ENCODE peak calls at places on chromosomes 13 and 19, in seven cellular contexts. One of them, this sample, is unnamed.

GRCh38 chr19:49441210-49441959 is at the start of gene SLC17A7:
- DNase-seq in BJ: no peak
- DNase-seq in PC-9: no peak
- DNase-seq in NCI-H1436: no peak
- DNase-seq in heart left ventricle: peak; percentile 60
- DNase-seq in AG09309: no peak
- DNase-seq in stimulated activated naive CD4-positive, alpha-beta T cell: peak; percentile 23
- DNase-seq in this sample: peak; percentile 34

GRCh38 chr19:23305555-23305954 is 55.4 kb upstream of the ZNF724 start:
- DNase-seq in BJ: no peak
- DNase-seq in PC-9: no peak
- DNase-seq in NCI-H1436: no peak
- DNase-seq in heart left ventricle: no peak
- DNase-seq in AG09309: no peak
- DNase-seq in stimulated activated naive CD4-positive, alpha-beta T cell: no peak
- DNase-seq in this sample: no peak

GRCh38 chr19:57465680-57466381 is 8.9 kb upstream of the VN1R1 start:
- DNase-seq in BJ: no peak
- DNase-seq in PC-9: peak; percentile 55
- DNase-seq in NCI-H1436: no peak
- DNase-seq in heart left ventricle: no peak
- DNase-seq in AG09309: no peak
- DNase-seq in stimulated activated naive CD4-positive, alpha-beta T cell: peak; percentile 5
- DNase-seq in this sample: peak; percentile 17

GRCh38 chr19:10517361-10517759 is at the start of gene S1PR5:
- DNase-seq in BJ: no peak
- DNase-seq in PC-9: no peak
- DNase-seq in NCI-H1436: no peak
- DNase-seq in heart left ventricle: peak; percentile 38
- DNase-seq in AG09309: no peak
- DNase-seq in stimulated activated naive CD4-positive, alpha-beta T cell: no peak
- DNase-seq in this sample: no peak

GRCh38 chr13:26502826-26503225 is 54.7 kb upstream of the WASF3 start:
- DNase-seq in BJ: no peak
- DNase-seq in PC-9: no peak
- DNase-seq in NCI-H1436: no peak
- DNase-seq in heart left ventricle: peak; percentile 40
- DNase-seq in AG09309: peak; percentile 70
- DNase-seq in stimulated activated naive CD4-positive, alpha-beta T cell: no peak
- DNase-seq in this sample: no peak

GRCh38 chr19:5713228-5713627 is 6.7 kb downstream of the LONP1 start:
- DNase-seq in BJ: no peak
- DNase-seq in PC-9: no peak
- DNase-seq in NCI-H1436: no peak
- DNase-seq in heart left ventricle: no peak
- DNase-seq in AG09309: no peak
- DNase-seq in stimulated activated naive CD4-positive, alpha-beta T cell: no peak
- DNase-seq in this sample: no peak

GRCh38 chr13:113928701-113929627 is 44.9 kb downstream of the C13orf46 start:
- DNase-seq in BJ: peak; percentile 70
- DNase-seq in PC-9: no peak
- DNase-seq in NCI-H1436: no peak
- DNase-seq in heart left ventricle: peak; percentile 93
- DNase-seq in AG09309: peak; percentile 77
- DNase-seq in stimulated activated naive CD4-positive, alpha-beta T cell: no peak
- DNase-seq in this sample: peak; percentile 46

GRCh38 chr13:113802090-113802531 is 43.1 kb downstream of the TMEM255B start:
- DNase-seq in BJ: peak; percentile 25
- DNase-seq in PC-9: no peak
- DNase-seq in NCI-H1436: no peak
- DNase-seq in heart left ventricle: peak; percentile 55
- DNase-seq in AG09309: peak; percentile 37
- DNase-seq in stimulated activated naive CD4-positive, alpha-beta T cell: no peak
- DNase-seq in this sample: no peak

GRCh38 chr19:39937094-39937493 is 2.7 kb upstream of the FCGBP start:
- DNase-seq in BJ: no peak
- DNase-seq in PC-9: no peak
- DNase-seq in NCI-H1436: no peak
- DNase-seq in heart left ventricle: no peak
- DNase-seq in AG09309: no peak
- DNase-seq in stimulated activated naive CD4-positive, alpha-beta T cell: peak; percentile 38
- DNase-seq in this sample: no peak

GRCh38 chr13:98172570-98173405 is 4.3 kb downstream of the RNF113B start:
- DNase-seq in BJ: no peak
- DNase-seq in PC-9: no peak
- DNase-seq in NCI-H1436: no peak
- DNase-seq in heart left ventricle: no peak
- DNase-seq in AG09309: no peak
- DNase-seq in stimulated activated naive CD4-positive, alpha-beta T cell: no peak
- DNase-seq in this sample: no peak

GRCh38 chr19:1646931-1647663 is 5.3 kb downstream of the TCF3 start:
- DNase-seq in BJ: no peak
- DNase-seq in PC-9: no peak
- DNase-seq in NCI-H1436: no peak
- DNase-seq in heart left ventricle: peak; percentile 11
- DNase-seq in AG09309: no peak
- DNase-seq in stimulated activated naive CD4-positive, alpha-beta T cell: no peak
- DNase-seq in this sample: no peak

GRCh38 chr19:17220207-17220758 is 5.1 kb downstream of the USE1 start:
- DNase-seq in BJ: no peak
- DNase-seq in PC-9: peak; percentile 77
- DNase-seq in NCI-H1436: no peak
- DNase-seq in heart left ventricle: peak; percentile 68
- DNase-seq in AG09309: peak; percentile 14
- DNase-seq in stimulated activated naive CD4-positive, alpha-beta T cell: no peak
- DNase-seq in this sample: peak; percentile 52

GRCh38 chr19:23392706-23393105 is 2.6 kb downstream of the ZNF91 start:
- DNase-seq in BJ: no peak
- DNase-seq in PC-9: no peak
- DNase-seq in NCI-H1436: no peak
- DNase-seq in heart left ventricle: no peak
- DNase-seq in AG09309: no peak
- DNase-seq in stimulated activated naive CD4-positive, alpha-beta T cell: no peak
- DNase-seq in this sample: no peak

GRCh38 chr13:104984296-104984818 is 1551.1 kb downstream of the EFNB2 start:
- DNase-seq in BJ: no peak
- DNase-seq in PC-9: no peak
- DNase-seq in NCI-H1436: no peak
- DNase-seq in heart left ventricle: peak; percentile 41
- DNase-seq in AG09309: no peak
- DNase-seq in stimulated activated naive CD4-positive, alpha-beta T cell: peak; percentile 49
- DNase-seq in this sample: no peak

GRCh38 chr19:41172297-41173164 is 20.5 kb upstream of the CYP2S1 start:
- DNase-seq in BJ: no peak
- DNase-seq in PC-9: peak; percentile 46
- DNase-seq in NCI-H1436: no peak
- DNase-seq in heart left ventricle: no peak
- DNase-seq in AG09309: no peak
- DNase-seq in stimulated activated naive CD4-positive, alpha-beta T cell: no peak
- DNase-seq in this sample: peak; percentile 44

This sample was measured in transverse colon.